ENCODE peak calls at places on chromosomes 16 and 17, in five cellular contexts. K, C, I, B and Y are unnamed samples.

GRCh38 chr17:83161298-83162034 is 82.1 kb downstream of the METRNL start:
- DNase-seq in K (no peak), B (no peak), I (no peak), C (peak), Y (no peak)

GRCh38 chr16:19559242-19559910 is 3.9 kb downstream of the VPS35L start:
- DNase-seq in K (peak), C (no peak), I (no peak), B (peak), Y (no peak)

GRCh38 chr16:4767872-4768548 is 1.0 kb upstream of the ZNF500 start:
- DNase-seq in K (peak), C (no peak), B (peak), I (peak), Y (no peak)

GRCh38 chr16:50627419-50627818 is 53.7 kb downstream of the SNX20 start:
- DNase-seq in B (peak), I (peak), K (peak), C (no peak), Y (peak)

GRCh38 chr16:86836503-86837125 is 258.3 kb downstream of the FOXL1 start:
- DNase-seq in C (no peak), B (peak), K (no peak), I (no peak), Y (no peak)

GRCh38 chr16:67539691-67540635 is 11.3 kb downstream of the RIPOR1 start:
- DNase-seq in B (no peak), I (no peak), C (no peak), K (no peak), Y (no peak)

GRCh38 chr17:35079547-35079946 is 16.0 kb upstream of the RFFL start:
- DNase-seq in K (no peak), B (peak), I (no peak), C (no peak), Y (no peak)

GRCh38 chr17:75740215-75740614 is 19.0 kb downstream of the ITGB4 start:
- DNase-seq in C (no peak), I (no peak), K (no peak), B (no peak), Y (no peak)

GRCh38 chr16:71673190-71673956 is 47.4 kb downstream of the MARVELD3 start:
- DNase-seq in I (no peak), K (no peak), B (no peak), C (no peak), Y (no peak)

GRCh38 chr16:19245326-19245925 is 40.1 kb upstream of the CLEC19A start:
- DNase-seq in K (no peak), C (no peak), I (no peak), B (no peak), Y (no peak)

GRCh38 chr17:45394913-45395568 is 37.6 kb downstream of the ARHGAP27 start:
- DNase-seq in K (peak), B (peak), C (no peak), I (no peak), Y (peak)